ENCODE peak calls at places on chromosomes 5 and 9, in eight cellular contexts. M is tibial artery, P is thyroid gland, G is GM23338, Z is lower lobe of right lung, H is A549, V is sigmoid colon, E is neuronal stem cell. S is an unnamed sample. For H3K4me1, the result is how much of the 10 kb centered on the place peaks cover.

GRCh38 chr9:82680179-82680935 is 382.6 kb downstream of the RASEF start:
- DNase-seq in E (no peak), V (no peak), M (no peak), H (no peak), P (no peak), Z (no peak), G (no peak), S (no peak)

GRCh38 chr5:16492398-16493175 is 27.0 kb upstream of the ZNF622 start:
- DNase-seq in V (no peak), P (no peak), E (no peak), G (no peak), Z (no peak), H (peak), M (peak), S (peak)

GRCh38 chr9:81968026-81968425 is 20.5 kb upstream of the SPATA31D1 start:
- DNase-seq in M (no peak), V (no peak), E (no peak), P (no peak), Z (no peak), H (no peak), G (no peak), S (no peak)

GRCh38 chr5:115384587-115385375 is 88.3 kb upstream of the CCDC112 start:
- DNase-seq in P (no peak), H (no peak), G (no peak), Z (no peak), E (no peak), V (no peak), M (no peak), S (no peak)

GRCh38 chr9:26657958-26658357 is 234.6 kb downstream of the CAAP1 start:
- DNase-seq in Z (no peak), E (no peak), H (no peak), M (no peak), G (no peak), P (no peak), V (no peak), S (no peak)

GRCh38 chr5:120152472-120152871 is 311.6 kb upstream of the PRR16 start:
- DNase-seq in G (no peak), P (no peak), E (no peak), M (no peak), H (no peak), Z (no peak), V (no peak), S (no peak)

GRCh38 chr9:130607640-130608420 is 28.5 kb downstream of the FUBP3 start:
- DNase-seq in Z (no peak), P (peak), M (no peak), H (no peak), E (no peak), G (no peak), V (no peak), S (no peak)

GRCh38 chr9:118364266-118365075 is 660.3 kb downstream of the TLR4 start:
- DNase-seq in Z (no peak), E (no peak), M (no peak), V (no peak), P (no peak), G (no peak), H (no peak), S (no peak)

GRCh38 chr5:39501403-39501802 is 76.6 kb upstream of the DAB2 start:
- DNase-seq in G (no peak), V (peak), Z (no peak), M (peak), E (no peak), H (no peak), P (no peak), S (peak)

GRCh38 chr5:120122711-120123110 is 341.4 kb upstream of the PRR16 start:
- DNase-seq in Z (no peak), V (no peak), H (no peak), E (no peak), G (no peak), P (no peak), M (no peak), S (no peak)

GRCh38 chr5:53123702-53124101 is 14.1 kb upstream of the MOCS2 start:
- DNase-seq in G (no peak), H (peak), M (no peak), V (no peak), E (no peak), Z (no peak), P (no peak), S (no peak)

GRCh38 chr9:37406603-37407401 is 15.7 kb upstream of the GRHPR start:
- DNase-seq in P (no peak), E (no peak), G (no peak), Z (no peak), H (no peak), V (no peak), M (no peak), S (no peak)
- H3K4me3 ChIP-seq in P (no peak), E (no peak), G (no peak), Z (no peak), H (no peak), V (no peak), M (no peak), S (no peak)

GRCh38 chr9:116695441-116695840 is 8.3 kb downstream of the TRIM32 start:
- DNase-seq in M (peak), V (no peak), P (no peak), Z (no peak), E (no peak), G (no peak), H (no peak), S (no peak)

GRCh38 chr9:116691607-116692006 is 4.5 kb downstream of the TRIM32 start:
- DNase-seq in Z (no peak), H (no peak), P (no peak), M (no peak), G (no peak), V (no peak), E (no peak), S (no peak)

GRCh38 chr9:116694892-116695291 is 7.8 kb downstream of the TRIM32 start:
- DNase-seq in P (no peak), Z (no peak), V (no peak), H (no peak), M (no peak), E (no peak), G (no peak), S (no peak)

GRCh38 chr9:116692619-116693018 is 5.5 kb downstream of the TRIM32 start:
- DNase-seq in Z (no peak), P (no peak), G (no peak), E (no peak), V (no peak), H (no peak), M (no peak), S (no peak)

GRCh38 chr9:116693233-116693731 is 6.2 kb downstream of the TRIM32 start:
- DNase-seq in G (no peak), P (no peak), H (no peak), V (no peak), Z (no peak), M (no peak), E (no peak), S (no peak)
- H3K4me1 ChIP-seq in G (under half), P (under half), H (half or more), V (under half), Z (under half), M (under half), E (under half), S (half or more)

DNA sequence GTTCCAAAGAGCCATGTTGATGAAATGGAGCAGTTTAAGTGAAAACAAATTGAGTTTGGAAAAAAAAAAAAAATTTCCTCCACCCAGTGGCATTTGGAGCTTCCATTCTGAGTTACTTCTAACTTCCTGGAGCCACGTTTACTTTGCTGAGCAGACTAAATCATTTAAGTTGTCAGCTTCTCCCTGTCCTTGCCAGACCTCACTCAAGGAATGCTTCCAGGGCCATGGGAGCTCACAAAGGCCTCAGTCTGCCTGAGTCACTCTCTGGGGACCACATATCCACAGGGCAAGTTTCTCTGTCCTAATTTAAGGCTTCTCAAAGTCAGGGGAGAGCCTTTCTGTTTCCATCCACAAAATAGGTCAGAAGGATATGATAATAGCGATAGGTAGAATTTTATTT is 210.3 kb upstream of the TNC start:
- DNase-seq in M (peak), E (no peak), P (no peak), Z (no peak), V (peak), H (no peak), G (no peak), S (peak)
- H3K27ac ChIP-seq in M (peak), E (no peak), P (no peak), Z (no peak), V (peak), H (no peak), G (no peak), S (no peak)

DNA sequence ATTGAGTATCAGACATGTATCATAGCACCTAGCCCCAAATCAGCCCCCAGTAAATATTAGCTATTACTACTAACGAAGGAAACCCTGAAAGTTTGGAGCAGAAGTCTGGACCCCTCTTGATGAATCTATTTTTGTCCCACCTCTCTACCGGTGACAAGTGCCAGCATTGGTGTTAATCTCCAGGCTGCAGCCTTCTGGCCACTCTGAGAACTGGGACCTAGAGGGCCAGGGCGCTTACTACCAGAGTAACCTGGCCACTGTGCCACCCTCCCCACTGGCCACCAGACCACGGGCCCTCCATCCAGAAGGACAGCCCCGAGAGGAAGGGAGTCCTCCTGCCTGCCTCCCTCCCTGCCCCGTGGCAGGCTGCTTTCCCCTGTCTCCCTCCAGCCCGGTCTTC is 349 bp downstream of the KCNMB1 start:
- DNase-seq in P (no peak), Z (no peak), M (no peak), V (no peak), H (no peak), G (no peak), E (no peak), S (no peak)
- H3K4me3 ChIP-seq in P (no peak), Z (peak), M (peak), V (peak), H (no peak), G (no peak), E (no peak), S (peak)

S was measured in psoas muscle.